ENCODE peak calls at places on chromosomes 11 and 22, in nine cellular contexts. W, R, N, L, C, Y, H, X and A are unnamed samples.

GRCh38 chr11:110182886-110183285 is 89.7 kb downstream of the ZC3H12C start:
- DNase-seq in W (no peak), L (no peak), R (no peak), Y (no peak), C (peak; percentile 5), H (no peak), N (no peak), X (peak; percentile 54), A (no peak)

GRCh38 chr11:104254347-104254746 is 90.4 kb upstream of the PDGFD start:
- DNase-seq in Y (peak; percentile 58), W (peak; percentile 81), L (no peak), N (no peak), R (peak; percentile 40), H (peak; percentile 23), C (no peak), X (peak; percentile 14), A (no peak)

GRCh38 chr22:20128619-20128901 is 3.0 kb upstream of the ZDHHC8 start:
- DNase-seq in C (no peak), L (no peak), N (no peak), R (no peak), W (no peak), Y (no peak), X (no peak), H (no peak), A (no peak)

GRCh38 chr11:110337570-110338193 is 41.3 kb upstream of the RDX start:
- DNase-seq in R (peak; percentile 67), H (no peak), Y (peak; percentile 27), L (no peak), C (no peak), X (peak; percentile 29), N (no peak), W (no peak), A (no peak)

GRCh38 chr22:48476599-48476998 is 1351.1 kb downstream of the BRD1 start:
- DNase-seq in R (no peak), N (peak; percentile 55), Y (no peak), C (no peak), X (no peak), W (no peak), H (no peak), L (no peak), A (no peak)

GRCh38 chr11:76793834-76794291 is 10.7 kb downstream of the TSKU start:
- DNase-seq in W (no peak), C (no peak), R (peak; percentile 35), H (no peak), Y (no peak), L (no peak), N (peak; percentile 65), X (no peak), A (no peak)

GRCh38 chr11:121212696-121213567 is 79.6 kb upstream of the SC5D start:
- DNase-seq in Y (no peak), X (no peak), C (no peak), N (no peak), W (no peak), R (no peak), H (no peak), L (no peak), A (no peak)

GRCh38 chr11:107301886-107302285 is 155.7 kb downstream of the CWF19L2 start:
- DNase-seq in W (peak; percentile 25), X (no peak), N (no peak), H (no peak), R (no peak), L (no peak), Y (no peak), C (no peak), A (no peak)

GRCh38 chr22:27474711-27475547 is 326.6 kb downstream of the MN1 start:
- DNase-seq in L (no peak), H (no peak), N (no peak), X (peak; percentile 92), W (peak; percentile 65), R (peak; percentile 89), C (no peak), Y (no peak), A (no peak)

GRCh38 chr22:39155421-39155820 is 2.9 kb upstream of the CBX7 start:
- DNase-seq in Y (no peak), L (no peak), W (no peak), X (no peak), C (no peak), N (peak; percentile 67), R (no peak), H (no peak), A (no peak)

GRCh38 chr11:118597556-118597955 is 9.9 kb upstream of the PHLDB1 start:
- DNase-seq in W (no peak), X (no peak), H (no peak), C (no peak), L (no peak), Y (no peak), N (no peak), R (no peak), A (no peak)

GRCh38 chr11:69212121-69213110 is 56.7 kb downstream of the SMIM38 start:
- DNase-seq in R (no peak), L (no peak), H (no peak), Y (no peak), X (no peak), C (no peak), W (no peak), N (peak; percentile 69), A (no peak)

GRCh38 chr11:12411806-12412727 is 34.7 kb downstream of the PARVA start:
- DNase-seq in Y (peak; percentile 62), L (no peak), R (peak; percentile 83), C (no peak), W (peak; percentile 89), X (peak; percentile 90), N (peak; percentile 87), H (peak; percentile 74), A (no peak)

GRCh38 chr22:48044484-48045060 is 1282.1 kb downstream of the TBC1D22A start:
- DNase-seq in L (no peak), W (no peak), C (no peak), N (no peak), Y (no peak), X (no peak), H (no peak), R (no peak), A (no peak)

GRCh38 chr11:119309411-119309810 is 7.5 kb downstream of the MCAM start:
- DNase-seq in L (no peak), R (no peak), H (no peak), W (no peak), N (no peak), X (no peak), Y (no peak), C (no peak), A (no peak)

GRCh38 chr11:117900144-117900651 is 23.7 kb upstream of the FXYD6 start:
- DNase-seq in Y (peak; percentile 44), R (no peak), C (no peak), H (peak; percentile 32), X (no peak), W (no peak), N (peak; percentile 33), L (no peak), A (peak; percentile 43)

GRCh38 chr11:64518928-64519327 is 72.1 kb upstream of the SLC22A12 start:
- DNase-seq in N (no peak), R (no peak), C (no peak), L (no peak), H (no peak), X (no peak), W (no peak), Y (no peak), A (no peak)

GRCh38 chr11:64520013-64520412 is 71.0 kb upstream of the SLC22A12 start:
- DNase-seq in W (no peak), X (no peak), N (no peak), R (no peak), H (no peak), Y (no peak), L (no peak), C (no peak), A (no peak)

GRCh38 chr11:64514596-64514995 is 76.4 kb upstream of the SLC22A12 start:
- DNase-seq in R (no peak), N (no peak), W (no peak), L (no peak), X (no peak), H (no peak), C (no peak), Y (no peak), A (no peak)

GRCh38 chr11:64519541-64519940 is 71.5 kb upstream of the SLC22A12 start:
- DNase-seq in W (no peak), L (no peak), X (no peak), N (no peak), H (no peak), R (no peak), C (no peak), Y (no peak), A (no peak)

DNA sequence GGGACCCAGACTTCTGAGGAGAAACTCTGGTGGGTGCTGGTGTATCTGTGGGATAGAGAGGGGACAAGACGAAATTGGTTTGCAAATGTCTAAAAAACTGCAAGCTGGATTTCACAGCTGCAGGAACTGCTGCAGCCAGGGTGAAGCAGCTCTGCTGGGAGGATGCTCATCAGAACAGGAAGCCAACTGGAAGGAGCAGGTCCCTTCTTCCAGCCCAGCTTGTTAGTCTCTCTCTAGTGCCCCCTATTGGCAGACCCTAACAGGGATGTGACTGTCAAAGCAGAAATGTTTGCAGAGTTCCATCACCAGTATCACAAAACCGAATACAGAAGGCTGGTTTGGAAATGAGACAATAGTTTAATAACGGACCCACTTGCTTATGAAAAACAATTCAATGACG is 74.8 kb upstream of the SLC22A12 start:
- DNase-seq in L (no peak), R (no peak), X (no peak), H (no peak), W (no peak), N (no peak), C (peak; percentile 32), Y (peak; percentile 12), A (no peak)
- TF ChIP-seq CTCF in L (no peak), R (no peak), X (peak; percentile 7), H (no peak), W (peak; percentile 45), N (no peak), C (peak; percentile 28), Y (peak; percentile 24), A (peak; percentile 36)

DNA sequence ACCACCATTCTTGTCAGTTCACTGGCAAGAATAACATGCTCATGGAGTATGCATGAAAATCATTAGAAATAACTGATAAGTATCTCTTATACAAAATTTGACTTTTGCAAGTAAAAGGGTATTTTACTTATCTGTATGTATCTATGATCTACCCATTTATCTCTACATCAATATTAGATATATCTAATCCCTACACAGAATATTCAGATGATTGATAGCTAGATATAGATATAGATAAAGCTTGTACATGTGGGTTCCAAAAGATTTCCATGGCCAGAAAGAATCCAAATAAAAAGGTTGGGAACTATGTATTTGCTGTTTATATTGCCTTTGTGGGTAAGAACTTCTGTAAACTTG is 185.5 kb downstream of the MAML2 start:
- DNase-seq in X (no peak), H (no peak), N (no peak), W (no peak), L (no peak), R (no peak), C (no peak), Y (no peak), A (no peak)
- TF ChIP-seq CTCF in X (no peak), H (no peak), N (no peak), W (no peak), L (no peak), R (no peak), C (no peak), Y (no peak), A (no peak)

GRCh38 chr11:55714982-55715888 is 53.2 kb downstream of the OR4C6 start:
- DNase-seq in N (no peak), Y (peak; percentile 42), R (no peak), C (no peak), X (no peak), L (no peak), H (no peak), W (peak; percentile 58), A (no peak)
- TF ChIP-seq CTCF in N (no peak), Y (peak; percentile 29), R (no peak), C (no peak), X (no peak), L (no peak), H (no peak), W (peak; percentile 76), A (no peak)

GRCh38 chr22:50326959-50327710 is at the start of gene DENND6B:
- DNase-seq in Y (peak; percentile 87), N (peak; percentile 87), R (peak; percentile 94), H (peak; percentile 92), C (peak; percentile 58), L (peak; percentile 29), X (peak; percentile 68), W (peak; percentile 88), A (peak; percentile 67)
- TF ChIP-seq CTCF in Y (peak; percentile 65), N (peak; percentile 39), R (peak; percentile 48), H (peak; percentile 37), C (peak; percentile 3), L (peak; percentile 35), X (peak; percentile 18), W (no peak), A (peak; percentile 64)